ENCODE peak calls at places on chromosomes 4 and X, in nine cellular contexts. I is breast epithelium, E is lower leg skin, N is thyroid gland, C is erythroblast, R is tibial nerve, S is IMR-90, X is right lobe of liver, J is sigmoid colon. Q is an unnamed sample.

GRCh38 chr4:164293776-164294175 is 460.2 kb upstream of the SMIM31 start:
- DNase-seq in I (no peak), E (no peak), N (no peak), C (no peak), R (no peak), S (no peak), X (no peak), J (no peak), Q (no peak)

GRCh38 chr4:76997454-76997853 is 47.9 kb downstream of the SEPTIN11 start:
- DNase-seq in I (no peak), E (no peak), N (no peak), C (no peak), R (no peak), S (no peak), X (no peak), J (no peak), Q (no peak)

GRCh38 chrX:120111611-120112010 is 4.1 kb downstream of the RHOXF1 start:
- DNase-seq in I (no peak), E (no peak), N (no peak), C (no peak), R (no peak), S (no peak), X (no peak), J (no peak), Q (no peak)

GRCh38 chr4:128768373-128768996 is 41.0 kb upstream of the JADE1 start:
- DNase-seq in I (no peak), E (no peak), N (no peak), C (peak), R (no peak), S (peak), X (no peak), J (no peak), Q (no peak)

GRCh38 chrX:39652336-39652735 is 445.4 kb downstream of the BCOR start:
- DNase-seq in I (no peak), E (no peak), N (peak), C (peak), R (no peak), S (peak), X (peak), J (no peak), Q (peak)

GRCh38 chr4:26441110-26441509 is 49.2 kb downstream of the CCKAR start:
- DNase-seq in I (no peak), E (no peak), N (peak), C (no peak), R (no peak), S (peak), X (no peak), J (no peak), Q (no peak)

GRCh38 chr4:20248155-20248558 is 3.5 kb upstream of the SLIT2 start:
- DNase-seq in I (no peak), E (peak), N (no peak), C (peak), R (no peak), S (peak), X (no peak), J (no peak), Q (peak)

GRCh38 chrX:51334276-51334675 is 1.7 kb downstream of the NUDT10 start:
- DNase-seq in I (no peak), E (no peak), N (no peak), C (no peak), R (no peak), S (no peak), X (no peak), J (no peak), Q (no peak)

GRCh38 chr4:48028654-48029053 is 12.1 kb downstream of the NIPAL1 start:
- DNase-seq in I (no peak), E (no peak), N (no peak), C (no peak), R (no peak), S (no peak), X (no peak), J (no peak), Q (no peak)

GRCh38 chrX:54551801-54552200 is 21.8 kb downstream of the GNL3L start:
- DNase-seq in I (no peak), E (no peak), N (no peak), C (no peak), R (no peak), S (no peak), X (no peak), J (no peak), Q (no peak)

GRCh38 chr4:15778191-15778741 is at the start of gene CD38:
- DNase-seq in I (no peak), E (no peak), N (no peak), C (no peak), R (no peak), S (no peak), X (peak), J (peak), Q (no peak)

GRCh38 chr4:139761461-139761860 is 95.8 kb downstream of the MGST2 start:
- DNase-seq in I (no peak), E (no peak), N (no peak), C (no peak), R (no peak), S (peak), X (no peak), J (no peak), Q (no peak)

GRCh38 chr4:157076578-157076947 is 613 bp downstream of the GLRB start:
- DNase-seq in I (no peak), E (no peak), N (peak), C (no peak), R (no peak), S (no peak), X (no peak), J (peak), Q (peak)

GRCh38 chrX:129618997-129619396 is 35.8 kb downstream of the APLN start:
- DNase-seq in I (no peak), E (no peak), N (no peak), C (no peak), R (no peak), S (no peak), X (no peak), J (no peak), Q (no peak)

GRCh38 chr4:140158234-140159030 is 4.4 kb upstream of the MAML3 start:
- DNase-seq in I (no peak), E (no peak), N (peak), C (no peak), R (no peak), S (peak), X (peak), J (no peak), Q (peak)

GRCh38 chrX:1401611-1402430 is 9.9 kb upstream of the SLC25A6 start:
- DNase-seq in I (no peak), E (no peak), N (no peak), C (no peak), R (no peak), S (no peak), X (no peak), J (peak), Q (no peak)

GRCh38 chr4:76964769-76965168 is 15.2 kb downstream of the SEPTIN11 start:
- DNase-seq in I (no peak), E (no peak), N (no peak), C (no peak), R (no peak), S (no peak), X (no peak), J (no peak), Q (no peak)

GRCh38 chr4:113049421-113050355 is at the start of gene ANK2:
- DNase-seq in I (no peak), E (no peak), N (peak), C (no peak), R (no peak), S (no peak), X (no peak), J (no peak), Q (no peak)

GRCh38 chrX:7927259-7928167 is at the start of gene PNPLA4:
- DNase-seq in I (peak), E (peak), N (peak), C (peak), R (peak), S (peak), X (peak), J (peak), Q (peak)
- TF ChIP-seq POLR2A in I (no peak), E (no peak), N (peak), C (peak), R (peak), S (peak), X (peak), J (no peak), Q (no peak)

GRCh38 chrX:70808942-70809940 is 99.3 kb downstream of the TEX11 start:
- DNase-seq in I (no peak), E (no peak), N (no peak), C (no peak), R (no peak), S (no peak), X (no peak), J (no peak), Q (no peak)

DNA sequence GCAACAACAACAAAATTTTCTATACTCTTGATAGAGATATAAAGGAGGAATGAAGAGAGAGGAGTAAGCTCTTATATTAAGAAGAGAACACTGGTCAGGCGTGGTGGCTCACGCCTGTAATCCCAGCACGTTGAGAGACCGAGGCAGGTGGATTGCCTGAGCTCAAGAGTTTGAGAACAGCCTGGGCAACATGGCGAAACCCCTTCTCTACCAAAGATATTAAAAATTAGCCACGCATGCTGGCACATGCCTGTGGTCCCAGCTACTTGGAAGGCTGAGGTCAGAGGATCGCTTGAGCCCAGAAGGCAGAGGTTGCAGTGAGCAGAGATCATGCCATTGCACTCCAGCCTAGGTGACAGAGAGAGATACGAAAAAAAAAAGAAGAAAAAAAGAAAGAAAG is 102.4 kb downstream of the TEX11 start:
- DNase-seq in I (no peak), E (no peak), N (no peak), C (no peak), R (no peak), S (no peak), X (no peak), J (no peak), Q (no peak)
- TF ChIP-seq POLR2A in I (no peak), E (no peak), N (no peak), C (no peak), R (no peak), S (no peak), X (no peak), J (no peak), Q (no peak)

GRCh38 chr4:85579942-85580341 is 105.0 kb downstream of the ARHGAP24 start:
- DNase-seq in I (no peak), E (no peak), N (no peak), C (no peak), R (no peak), S (no peak), X (no peak), J (no peak), Q (no peak)

GRCh38 chr4:85580489-85580888 is 105.5 kb downstream of the ARHGAP24 start:
- DNase-seq in I (no peak), E (no peak), N (no peak), C (no peak), R (no peak), S (no peak), X (no peak), J (no peak), Q (no peak)

GRCh38 chr4:85573270-85573669 is 98.3 kb downstream of the ARHGAP24 start:
- DNase-seq in I (no peak), E (no peak), N (no peak), C (no peak), R (no peak), S (no peak), X (no peak), J (no peak), Q (no peak)

DNA sequence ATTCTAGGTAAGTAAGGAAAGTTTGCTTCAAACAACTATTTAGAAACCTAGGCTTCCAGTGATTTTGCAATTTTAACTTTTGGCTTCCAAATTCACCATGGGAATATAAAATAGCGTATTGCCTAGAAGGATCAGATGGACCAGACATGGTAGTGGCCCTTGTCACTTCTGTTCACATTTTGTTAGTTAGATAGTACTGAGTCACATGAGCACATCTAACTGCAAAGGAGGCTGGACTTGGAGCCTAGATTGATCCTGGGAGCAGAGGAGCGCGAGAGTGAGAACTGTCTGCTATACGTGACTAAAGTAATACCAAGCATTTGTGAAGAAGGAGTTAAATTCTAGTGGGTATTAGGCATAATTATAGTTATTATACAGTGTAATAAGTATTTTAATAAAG is 102.4 kb downstream of the ARHGAP24 start:
- DNase-seq in I (no peak), E (no peak), N (no peak), C (no peak), R (no peak), S (no peak), X (no peak), J (no peak), Q (no peak)
- TF ChIP-seq POLR2A in I (no peak), E (no peak), N (no peak), C (no peak), R (no peak), S (no peak), X (no peak), J (no peak), Q (no peak)

GRCh38 chr4:772776-773175 is 53.2 kb downstream of the CPLX1 start:
- DNase-seq in I (no peak), E (no peak), N (no peak), C (no peak), R (no peak), S (no peak), X (no peak), J (no peak), Q (no peak)

GRCh38 chr4:773214-773613 is 52.7 kb downstream of the CPLX1 start:
- DNase-seq in I (no peak), E (no peak), N (no peak), C (no peak), R (no peak), S (no peak), X (no peak), J (no peak), Q (no peak)

GRCh38 chr4:772118-772517 is 53.8 kb downstream of the CPLX1 start:
- DNase-seq in I (no peak), E (no peak), N (no peak), C (no peak), R (no peak), S (no peak), X (no peak), J (no peak), Q (no peak)

GRCh38 chr4:770022-770421 is 55.9 kb downstream of the CPLX1 start:
- DNase-seq in I (no peak), E (no peak), N (no peak), C (no peak), R (no peak), S (peak), X (no peak), J (no peak), Q (no peak)

GRCh38 chr4:771464-771863 is 54.5 kb downstream of the CPLX1 start:
- DNase-seq in I (no peak), E (no peak), N (no peak), C (no peak), R (no peak), S (no peak), X (no peak), J (no peak), Q (no peak)
- TF ChIP-seq POLR2A in I (no peak), E (no peak), N (no peak), C (no peak), R (no peak), S (no peak), X (no peak), J (no peak), Q (no peak)

DNA sequence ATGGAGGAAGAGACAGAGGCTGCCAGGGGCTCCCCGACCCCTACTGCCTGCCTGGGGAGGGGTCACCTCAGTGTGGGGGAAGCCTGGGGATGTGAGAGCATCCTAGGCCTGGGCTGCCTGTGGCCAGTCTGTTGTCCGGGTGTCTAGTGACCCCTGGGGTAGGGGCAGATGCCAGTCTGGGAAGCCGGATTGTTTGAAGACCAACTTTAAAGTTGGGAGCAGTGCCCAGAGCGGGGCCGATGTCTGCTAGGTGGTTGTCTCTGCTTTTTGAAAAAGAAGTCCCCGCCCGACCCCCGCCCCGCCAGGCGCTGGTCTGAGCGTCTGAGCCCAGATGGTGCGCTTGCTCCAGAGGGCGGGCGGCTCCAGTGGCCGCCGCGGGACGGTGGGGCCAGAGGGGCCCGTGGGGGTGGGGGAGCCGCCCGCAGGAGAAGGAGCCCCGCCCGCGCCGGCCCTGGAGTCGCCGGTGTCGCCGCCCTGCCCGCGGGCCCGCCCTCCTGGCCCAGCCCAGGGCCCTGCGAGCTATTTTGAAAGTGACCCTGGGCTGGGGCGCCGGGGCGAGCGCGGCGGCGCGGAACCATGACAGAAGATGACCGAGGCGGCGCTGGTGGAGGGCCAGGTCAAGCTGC is at the start of gene DOK7:
- DNase-seq in I (no peak), E (no peak), N (peak), C (peak), R (no peak), S (no peak), X (no peak), J (no peak), Q (no peak)
- TF ChIP-seq POLR2A in I (no peak), E (no peak), N (no peak), C (no peak), R (no peak), S (no peak), X (no peak), J (no peak), Q (no peak)

GRCh38 chrX:111100191-111100590 is 4.2 kb downstream of the PAK3 start:
- DNase-seq in I (no peak), E (no peak), N (no peak), C (peak), R (no peak), S (peak), X (no peak), J (no peak), Q (no peak)

GRCh38 chrX:111101580-111101979 is 5.6 kb downstream of the PAK3 start:
- DNase-seq in I (no peak), E (no peak), N (no peak), C (no peak), R (no peak), S (no peak), X (no peak), J (no peak), Q (no peak)

GRCh38 chrX:111103246-111103645 is 7.3 kb downstream of the PAK3 start:
- DNase-seq in I (no peak), E (no peak), N (no peak), C (no peak), R (no peak), S (no peak), X (no peak), J (no peak), Q (no peak)

GRCh38 chrX:111098874-111099273 is 2.9 kb downstream of the PAK3 start:
- DNase-seq in I (no peak), E (no peak), N (peak), C (peak), R (no peak), S (peak), X (peak), J (peak), Q (no peak)

DNA sequence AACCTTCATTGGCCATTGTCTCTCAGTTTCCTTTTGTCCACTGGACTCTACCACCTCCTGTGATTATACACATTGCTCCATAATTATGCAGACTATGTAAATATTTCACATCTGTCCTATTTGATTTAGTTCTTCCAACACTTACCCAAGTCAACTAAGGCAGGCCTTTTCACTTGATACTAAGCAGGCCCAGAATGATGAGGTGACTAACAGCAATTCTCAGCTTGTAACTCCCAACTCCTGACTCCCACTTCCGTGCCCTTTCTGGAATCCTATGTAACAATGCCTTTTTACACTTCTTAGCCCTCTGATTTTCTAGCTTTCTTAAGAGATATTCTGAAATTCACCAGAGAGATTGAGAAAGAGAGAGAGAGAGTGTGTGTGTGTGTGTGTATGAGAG is 6.6 kb downstream of the PAK3 start:
- DNase-seq in I (no peak), E (no peak), N (no peak), C (no peak), R (no peak), S (no peak), X (no peak), J (no peak), Q (no peak)
- TF ChIP-seq POLR2A in I (no peak), E (no peak), N (no peak), C (no peak), R (no peak), S (no peak), X (no peak), J (no peak), Q (no peak)

Q was measured in endothelial cell of umbilical vein.